ENCODE peak calls at places on chromosomes 5 and 9, in ten cellular contexts. L is stomach, G is HepG2, Y is upper lobe of left lung, A is GM12878, K is H1, Z is K562, T is SK-N-SH, D is transverse colon, W is suprapubic skin. C is an unnamed sample.

GRCh38 chr9:91423785-91424402 is at the start of gene NFIL3:
- DNase-seq in L (peak), G (peak), Y (peak), A (no peak), K (no peak), Z (peak), T (peak), D (peak), W (peak), C (peak)

GRCh38 chr5:6525910-6526309 is 77.3 kb downstream of the UBE2QL1 start:
- DNase-seq in L (peak), G (peak), Y (no peak), A (no peak), K (no peak), Z (peak), T (peak), D (no peak), W (no peak), C (no peak)

GRCh38 chr9:94950733-94951590 is 224.5 kb downstream of the AOPEP start:
- DNase-seq in L (peak), G (peak), Y (no peak), A (no peak), K (no peak), Z (no peak), T (no peak), D (no peak), W (no peak), C (no peak)

GRCh38 chr5:15585826-15586591 is 86.0 kb downstream of the FBXL7 start:
- DNase-seq in L (no peak), G (no peak), Y (no peak), A (no peak), K (no peak), Z (no peak), T (no peak), D (no peak), W (no peak), C (no peak)

GRCh38 chr5:38642194-38642987 is 85.9 kb upstream of the LIFR start:
- DNase-seq in L (no peak), G (no peak), Y (no peak), A (no peak), K (no peak), Z (no peak), T (peak), D (no peak), W (no peak), C (no peak)

GRCh38 chr5:115396079-115396478 is 99.6 kb upstream of the CCDC112 start:
- DNase-seq in L (no peak), G (no peak), Y (no peak), A (no peak), K (no peak), Z (no peak), T (peak), D (no peak), W (no peak), C (no peak)

GRCh38 chr5:150783422-150783928 is 4.9 kb downstream of the SMIM3 start:
- DNase-seq in L (peak), G (no peak), Y (peak), A (peak), K (no peak), Z (no peak), T (no peak), D (peak), W (peak), C (peak)

GRCh38 chr9:76657265-76657664 is 107.0 kb upstream of the PCA3 start:
- DNase-seq in L (no peak), G (no peak), Y (no peak), A (no peak), K (no peak), Z (no peak), T (no peak), D (no peak), W (no peak), C (no peak)

GRCh38 chr9:69573666-69574456 is 98.3 kb downstream of the APBA1 start:
- DNase-seq in L (no peak), G (no peak), Y (no peak), A (no peak), K (no peak), Z (no peak), T (no peak), D (no peak), W (no peak), C (no peak)

GRCh38 chr9:133679466-133680051 is 43.4 kb downstream of the DBH start:
- DNase-seq in L (no peak), G (no peak), Y (no peak), A (no peak), K (no peak), Z (no peak), T (no peak), D (no peak), W (no peak), C (no peak)

GRCh38 chr9:76458903-76459690 is at the start of gene GCNT1:
- DNase-seq in L (peak), G (peak), Y (peak), A (peak), K (peak), Z (peak), T (peak), D (peak), W (peak), C (peak)

GRCh38 chr5:138975098-138975847 is 100.1 kb upstream of the LRRTM2 start:
- DNase-seq in L (no peak), G (no peak), Y (peak), A (no peak), K (no peak), Z (peak), T (no peak), D (peak), W (peak), C (peak)

GRCh38 chr5:118723021-118723338 is 265.4 kb downstream of the DTWD2 start:
- DNase-seq in L (no peak), G (no peak), Y (no peak), A (peak), K (no peak), Z (no peak), T (no peak), D (no peak), W (no peak), C (no peak)

GRCh38 chr9:110440161-110440560 is 102.5 kb upstream of the TXNDC8 start:
- DNase-seq in L (no peak), G (no peak), Y (no peak), A (no peak), K (no peak), Z (no peak), T (no peak), D (no peak), W (no peak), C (no peak)

GRCh38 chr9:36063804-36064447 is 27.2 kb downstream of the RECK start:
- DNase-seq in L (no peak), G (no peak), Y (no peak), A (no peak), K (no peak), Z (no peak), T (no peak), D (no peak), W (no peak), C (no peak)

GRCh38 chr5:68086857-68087256 is 128.7 kb upstream of the PIK3R1 start:
- DNase-seq in L (no peak), G (no peak), Y (peak), A (no peak), K (no peak), Z (no peak), T (no peak), D (peak), W (no peak), C (peak)

GRCh38 chr5:88235346-88235745 is 33.3 kb downstream of the TMEM161B start:
- DNase-seq in L (no peak), G (no peak), Y (no peak), A (no peak), K (no peak), Z (no peak), T (no peak), D (no peak), W (no peak), C (no peak)

GRCh38 chr5:100502684-100503083 is 32.5 kb upstream of the FAM174A start:
- DNase-seq in L (no peak), G (no peak), Y (no peak), A (no peak), K (no peak), Z (no peak), T (no peak), D (no peak), W (no peak), C (no peak)

GRCh38 chr9:116859763-116860162 is 172.7 kb downstream of the TRIM32 start:
- DNase-seq in L (no peak), G (no peak), Y (no peak), A (no peak), K (no peak), Z (no peak), T (no peak), D (no peak), W (no peak), C (no peak)

GRCh38 chr9:116861321-116861720 is 174.2 kb downstream of the TRIM32 start:
- DNase-seq in L (no peak), G (no peak), Y (no peak), A (no peak), K (no peak), Z (no peak), T (no peak), D (no peak), W (no peak), C (no peak)

GRCh38 chr9:116857321-116857720 is 170.2 kb downstream of the TRIM32 start:
- DNase-seq in L (no peak), G (no peak), Y (no peak), A (no peak), K (no peak), Z (no peak), T (no peak), D (no peak), W (no peak), C (no peak)

GRCh38 chr9:116860509-116861120 is 173.5 kb downstream of the TRIM32 start:
- DNase-seq in L (peak), G (peak), Y (peak), A (no peak), K (no peak), Z (peak), T (peak), D (peak), W (no peak), C (peak)

DNA sequence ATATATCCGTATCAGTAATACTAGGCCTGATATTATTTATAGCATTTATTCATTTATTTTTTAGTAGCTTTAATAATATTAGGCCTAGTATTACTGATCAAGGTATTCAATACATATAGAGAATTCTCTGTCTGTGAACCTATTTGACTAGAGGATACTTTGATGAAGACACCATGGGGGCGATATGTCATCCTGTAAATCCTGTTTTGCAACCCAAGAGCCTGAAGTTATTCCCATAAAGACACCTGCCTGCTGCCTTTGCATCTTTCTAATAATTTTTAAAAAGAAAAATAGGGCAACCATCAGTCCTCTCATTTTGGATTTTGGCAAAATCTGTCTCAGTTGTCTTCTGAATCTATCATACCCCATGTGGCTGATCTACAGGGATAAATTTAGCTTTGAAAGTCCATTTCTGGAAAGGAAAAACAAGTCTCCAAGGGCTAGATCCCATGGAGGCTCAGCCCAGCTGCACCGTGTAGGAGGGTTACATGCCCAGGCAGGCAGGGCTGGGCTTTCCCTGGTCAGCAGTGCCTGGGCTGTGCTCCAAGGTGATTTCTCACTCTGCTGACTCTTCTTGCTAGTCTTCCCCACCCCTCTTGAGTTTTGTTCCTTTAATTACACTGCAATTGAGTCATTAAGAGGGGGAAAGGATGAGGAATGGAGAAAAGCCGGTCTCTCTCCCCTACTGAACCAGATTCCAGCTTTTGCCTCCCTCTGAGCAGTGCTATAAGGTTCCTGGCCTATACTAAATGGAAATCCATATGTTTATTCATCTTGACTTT is 169.0 kb downstream of the TRIM32 start:
- DNase-seq in L (no peak), G (no peak), Y (peak), A (no peak), K (no peak), Z (no peak), T (no peak), D (no peak), W (no peak), C (no peak)
- TF ChIP-seq POLR2AphosphoS5 in L (no peak), G (no peak), Y (no peak), A (no peak), K (no peak), Z (no peak), T (no peak), D (no peak), W (no peak), C (no peak)

GRCh38 chr5:56200856-56201638 is 32.1 kb downstream of the ANKRD55 start:
- DNase-seq in L (peak), G (peak), Y (peak), A (peak), K (peak), Z (peak), T (peak), D (peak), W (no peak), C (peak)
- H3K27ac ChIP-seq in L (no peak), G (no peak), Y (no peak), A (no peak), K (no peak), Z (no peak), T (no peak), D (no peak), W (no peak), C (no peak)

DNA sequence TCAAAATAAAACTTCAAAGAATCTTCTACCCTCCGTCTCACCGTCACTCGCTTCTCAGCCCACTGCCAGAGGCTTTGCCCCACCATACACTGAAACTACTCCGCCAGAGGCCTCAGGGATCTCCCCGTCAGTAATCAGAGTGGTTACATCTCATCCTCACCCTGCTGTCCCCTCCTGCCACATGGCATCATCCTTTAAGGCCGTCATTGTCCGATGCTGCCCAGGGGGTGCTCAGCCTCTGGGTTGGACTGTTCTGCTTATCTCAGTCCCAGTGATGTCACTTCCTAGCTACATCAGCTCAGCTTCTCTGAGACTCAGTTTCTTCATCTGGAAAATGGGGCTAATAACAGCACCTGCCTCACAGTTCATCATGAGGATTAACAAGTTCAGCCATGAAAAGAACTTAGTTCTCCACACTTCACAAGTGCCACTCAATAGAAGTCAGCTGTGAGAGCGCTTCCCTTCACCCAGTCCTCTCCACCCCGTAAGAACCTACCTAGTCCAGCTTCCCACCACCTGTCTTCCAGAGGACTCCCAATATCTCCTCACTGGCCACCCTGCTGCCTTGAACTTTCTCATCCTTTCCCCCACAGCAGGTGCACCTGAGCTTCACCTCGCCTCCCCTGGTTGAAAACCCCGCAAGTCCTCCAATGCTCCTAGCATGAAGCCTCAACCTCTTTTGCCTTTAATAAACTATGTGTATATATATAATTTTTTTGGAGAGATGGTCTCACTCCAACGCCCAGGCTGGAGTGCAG is 2.8 kb upstream of the IL3 start:
- DNase-seq in L (peak), G (no peak), Y (no peak), A (no peak), K (no peak), Z (no peak), T (peak), D (peak), W (no peak), C (peak)
- TF ChIP-seq EP300 in L (no peak), G (no peak), Y (no peak), A (no peak), K (no peak), Z (no peak), T (no peak), D (no peak), W (no peak), C (no peak)

GRCh38 chr5:142308358-142308757 is 16.5 kb downstream of the SPRY4 start:
- DNase-seq in L (no peak), G (no peak), Y (no peak), A (no peak), K (no peak), Z (no peak), T (no peak), D (no peak), W (no peak), C (no peak)

GRCh38 chr5:142310803-142311202 is 14.0 kb downstream of the SPRY4 start:
- DNase-seq in L (no peak), G (no peak), Y (no peak), A (no peak), K (no peak), Z (no peak), T (no peak), D (no peak), W (no peak), C (no peak)

GRCh38 chr5:142311725-142312124 is 13.1 kb downstream of the SPRY4 start:
- DNase-seq in L (no peak), G (no peak), Y (no peak), A (no peak), K (no peak), Z (no peak), T (no peak), D (no peak), W (no peak), C (no peak)

GRCh38 chr5:142307491-142307890 is 17.3 kb downstream of the SPRY4 start:
- DNase-seq in L (no peak), G (no peak), Y (no peak), A (no peak), K (no peak), Z (no peak), T (no peak), D (no peak), W (no peak), C (no peak)

DNA sequence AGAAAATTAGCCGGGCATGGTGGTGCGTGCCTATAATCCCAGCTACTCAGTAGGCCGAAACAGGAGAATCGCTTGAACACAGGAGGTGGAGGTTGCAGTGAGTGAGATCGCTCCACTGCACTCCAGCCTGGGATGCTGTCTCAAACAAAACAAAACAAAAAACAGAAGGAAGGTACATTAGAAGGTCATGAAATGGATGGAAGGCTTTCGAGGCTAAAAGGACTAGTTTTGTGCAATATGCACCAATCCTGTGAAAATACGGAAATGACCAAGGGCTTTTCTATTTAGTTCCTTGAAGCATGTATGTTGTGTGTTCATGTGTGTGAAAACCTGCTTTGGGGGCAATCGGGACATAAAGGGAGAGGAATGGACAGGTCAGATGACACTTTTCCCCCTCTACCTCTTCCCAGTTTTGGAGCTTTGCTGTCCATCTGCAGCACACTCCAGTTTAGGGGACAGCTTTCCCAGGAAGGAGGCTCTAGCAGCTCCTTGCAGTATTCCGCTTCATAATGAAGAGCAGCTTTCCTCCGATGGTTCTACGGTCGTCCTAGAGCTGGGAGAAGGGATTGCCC is 15.0 kb downstream of the SPRY4 start:
- DNase-seq in L (no peak), G (no peak), Y (no peak), A (no peak), K (no peak), Z (no peak), T (no peak), D (no peak), W (no peak), C (no peak)
- TF ChIP-seq POLR2AphosphoS5 in L (no peak), G (no peak), Y (no peak), A (no peak), K (peak), Z (peak), T (no peak), D (no peak), W (no peak), C (no peak)

GRCh38 chr5:164824671-164825070 is 1319.3 kb downstream of the MAT2B start:
- DNase-seq in L (no peak), G (no peak), Y (no peak), A (no peak), K (no peak), Z (no peak), T (no peak), D (no peak), W (no peak), C (no peak)
- H3K27ac ChIP-seq in L (no peak), G (no peak), Y (no peak), A (no peak), K (no peak), Z (no peak), T (no peak), D (no peak), W (no peak), C (no peak)

GRCh38 chr5:1402611-1403255 is 42.5 kb downstream of the SLC6A3 start:
- DNase-seq in L (no peak), G (no peak), Y (no peak), A (no peak), K (no peak), Z (no peak), T (no peak), D (no peak), W (peak), C (no peak)

GRCh38 chr5:1406681-1407640 is 38.3 kb downstream of the SLC6A3 start:
- DNase-seq in L (no peak), G (no peak), Y (no peak), A (no peak), K (no peak), Z (no peak), T (no peak), D (no peak), W (peak), C (peak)

GRCh38 chr5:1404062-1404461 is 41.2 kb downstream of the SLC6A3 start:
- DNase-seq in L (no peak), G (no peak), Y (no peak), A (no peak), K (no peak), Z (no peak), T (no peak), D (no peak), W (peak), C (peak)

GRCh38 chr5:1405539-1406530 is 39.4 kb downstream of the SLC6A3 start:
- DNase-seq in L (no peak), G (no peak), Y (no peak), A (no peak), K (no peak), Z (no peak), T (no peak), D (no peak), W (peak), C (peak)

DNA sequence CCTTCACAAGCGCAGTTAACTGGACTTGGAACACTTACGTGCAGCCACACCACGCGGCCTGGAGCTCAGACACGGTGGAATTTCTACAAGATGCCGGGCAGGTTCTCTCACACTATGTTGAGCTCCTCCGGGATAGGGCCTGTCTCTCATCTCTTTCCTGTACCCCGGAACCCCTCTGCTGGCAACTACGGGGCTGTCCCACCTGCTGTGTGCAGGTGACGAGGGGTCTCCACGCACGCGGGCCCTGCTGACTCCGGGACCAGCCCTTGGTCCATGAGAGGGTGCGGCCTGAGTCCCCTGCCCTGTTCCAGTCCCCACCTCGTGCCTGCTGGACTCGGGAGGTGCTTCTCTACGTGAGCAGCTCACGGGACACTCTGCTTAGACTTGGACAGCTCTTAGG is 40.1 kb downstream of the SLC6A3 start:
- DNase-seq in L (no peak), G (no peak), Y (no peak), A (no peak), K (no peak), Z (no peak), T (no peak), D (no peak), W (no peak), C (peak)
- TF ChIP-seq EP300 in L (no peak), G (no peak), Y (no peak), A (no peak), K (no peak), Z (no peak), T (no peak), D (no peak), W (no peak), C (no peak)

C was measured in sigmoid colon.